ENCODE peak calls at places on chromosomes 1 and 21, in six cellular contexts. T, C, M, I, B and G are unnamed samples.

GRCh38 chr1:171226757-171227370 is 21.4 kb upstream of the FMO1 start:
- DNase-seq in T (no peak), C (no peak), B (peak), M (peak), I (peak), G (peak)

GRCh38 chr1:178684542-178685000 is 40.5 kb upstream of the RALGPS2 start:
- DNase-seq in I (no peak), B (peak), M (peak), T (no peak), C (no peak), G (peak)

GRCh38 chr21:44556879-44557278 is 1.7 kb downstream of the KRTAP10-3 start:
- DNase-seq in I (no peak), B (no peak), C (peak), T (peak), M (no peak), G (no peak)

GRCh38 chr1:46277658-46278373 is 25.6 kb downstream of the LRRC41 start:
- DNase-seq in C (no peak), T (no peak), I (no peak), B (no peak), M (no peak), G (no peak)

GRCh38 chr1:44543064-44543815 is 131.0 kb downstream of the TMEM53 start:
- DNase-seq in B (no peak), C (no peak), I (peak), T (peak), M (no peak), G (no peak)

GRCh38 chr1:157968951-157969350 is 24.5 kb upstream of the KIRREL1 start:
- DNase-seq in M (no peak), T (no peak), I (no peak), B (peak), C (no peak), G (no peak)

GRCh38 chr1:104463126-104463697 is 713.5 kb downstream of the AMY1C start:
- DNase-seq in B (no peak), T (no peak), I (no peak), M (no peak), C (no peak), G (no peak)

GRCh38 chr1:241939798-241940197 is 17.8 kb upstream of the BECN2 start:
- DNase-seq in M (no peak), C (no peak), B (no peak), I (no peak), T (no peak), G (no peak)

GRCh38 chr21:45821315-45822001 is 160.1 kb upstream of the COL6A1 start:
- DNase-seq in I (no peak), C (no peak), T (no peak), B (no peak), M (no peak), G (no peak)

GRCh38 chr1:41345434-41346075 is 15.7 kb upstream of the FOXO6 start:
- DNase-seq in T (no peak), B (peak), C (no peak), M (no peak), I (no peak), G (no peak)

GRCh38 chr1:54379481-54380284 is 26.5 kb downstream of the SSBP3 start:
- DNase-seq in B (no peak), C (no peak), I (peak), T (no peak), M (no peak), G (no peak)

DNA sequence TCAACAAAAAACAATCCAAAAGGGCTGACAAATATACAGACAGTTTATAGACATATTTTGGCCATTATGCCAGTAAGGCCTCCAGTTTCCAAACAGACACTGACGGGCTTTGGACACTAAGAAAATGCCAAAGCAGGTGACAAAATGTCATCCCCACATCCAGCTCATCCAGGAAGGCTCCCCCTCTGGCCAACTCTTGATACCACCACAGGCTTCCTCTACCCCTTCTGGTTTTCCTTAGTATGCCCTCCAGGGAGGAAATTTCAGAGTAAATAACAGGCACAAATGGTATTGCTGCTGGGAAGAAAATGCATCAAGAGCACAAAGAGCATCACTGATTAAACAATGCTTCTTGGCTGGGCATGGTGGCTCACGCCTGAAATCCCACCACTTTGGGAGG is 225.3 kb downstream of the VAV3 start:
- DNase-seq in I (no peak), B (no peak), T (no peak), C (no peak), M (no peak), G (no peak)
- TF ChIP-seq CTCF in I (peak), B (no peak), T (peak), C (no peak), M (no peak), G (no peak)

GRCh38 chr1:111990878-111991760 is 1.7 kb upstream of the KCND3 start:
- DNase-seq in I (peak), B (peak), T (peak), C (no peak), M (peak), G (peak)
- TF ChIP-seq CTCF in I (peak), B (peak), T (no peak), C (no peak), M (no peak), G (no peak)

GRCh38 chr1:101174722-101175121 is 62.1 kb upstream of the S1PR1 start:
- DNase-seq in C (no peak), I (no peak), M (no peak), B (peak), T (no peak), G (no peak)

GRCh38 chr1:101178341-101178687 is 58.5 kb upstream of the S1PR1 start:
- DNase-seq in B (no peak), C (no peak), T (no peak), M (no peak), I (no peak), G (no peak)

GRCh38 chr1:101175474-101175873 is 61.3 kb upstream of the S1PR1 start:
- DNase-seq in C (no peak), M (no peak), B (peak), I (no peak), T (no peak), G (no peak)

GRCh38 chr1:101178688-101179491 is 57.9 kb upstream of the S1PR1 start:
- DNase-seq in C (no peak), T (no peak), B (no peak), I (no peak), M (no peak), G (peak)

GRCh38 chr1:101175886-101176285 is 60.9 kb upstream of the S1PR1 start:
- DNase-seq in C (no peak), I (no peak), B (no peak), T (no peak), M (no peak), G (no peak)
- TF ChIP-seq CTCF in C (no peak), I (no peak), B (no peak), T (no peak), M (no peak), G (no peak)

DNA sequence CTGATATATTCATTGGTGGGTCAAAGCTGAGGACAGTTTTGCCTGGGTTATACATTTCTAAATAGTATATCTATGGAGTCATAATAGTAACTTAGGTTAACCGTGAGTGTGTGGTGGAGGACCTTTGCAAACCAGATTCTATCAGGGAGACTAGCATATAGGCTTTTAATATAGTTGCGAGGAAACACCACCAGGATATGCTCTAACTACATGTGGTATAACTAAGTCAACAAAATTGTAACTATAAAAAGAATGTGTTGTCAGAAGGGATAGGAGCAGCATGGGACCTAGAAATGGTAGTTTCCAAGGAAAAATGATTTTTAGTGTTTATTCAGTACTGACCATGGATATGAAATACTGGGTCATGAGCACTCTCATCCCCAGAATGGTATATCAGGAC is 338.1 kb downstream of the TGFB2 start:
- DNase-seq in M (no peak), C (no peak), I (no peak), B (no peak), T (no peak), G (no peak)
- TF ChIP-seq CTCF in M (no peak), C (no peak), I (no peak), B (peak), T (no peak), G (no peak)

GRCh38 chr1:226438007-226438406 is 30.1 kb upstream of the PARP1 start:
- DNase-seq in B (peak), T (no peak), I (no peak), C (no peak), M (no peak), G (no peak)
- TF ChIP-seq CTCF in B (peak), T (peak), I (peak), C (no peak), M (no peak), G (no peak)

GRCh38 chr1:33111965-33112364 is 31.0 kb downstream of the AZIN2 start:
- DNase-seq in I (no peak), M (no peak), C (no peak), B (peak), T (no peak), G (no peak)
- TF ChIP-seq CTCF in I (peak), M (no peak), C (no peak), B (peak), T (peak), G (peak)

DNA sequence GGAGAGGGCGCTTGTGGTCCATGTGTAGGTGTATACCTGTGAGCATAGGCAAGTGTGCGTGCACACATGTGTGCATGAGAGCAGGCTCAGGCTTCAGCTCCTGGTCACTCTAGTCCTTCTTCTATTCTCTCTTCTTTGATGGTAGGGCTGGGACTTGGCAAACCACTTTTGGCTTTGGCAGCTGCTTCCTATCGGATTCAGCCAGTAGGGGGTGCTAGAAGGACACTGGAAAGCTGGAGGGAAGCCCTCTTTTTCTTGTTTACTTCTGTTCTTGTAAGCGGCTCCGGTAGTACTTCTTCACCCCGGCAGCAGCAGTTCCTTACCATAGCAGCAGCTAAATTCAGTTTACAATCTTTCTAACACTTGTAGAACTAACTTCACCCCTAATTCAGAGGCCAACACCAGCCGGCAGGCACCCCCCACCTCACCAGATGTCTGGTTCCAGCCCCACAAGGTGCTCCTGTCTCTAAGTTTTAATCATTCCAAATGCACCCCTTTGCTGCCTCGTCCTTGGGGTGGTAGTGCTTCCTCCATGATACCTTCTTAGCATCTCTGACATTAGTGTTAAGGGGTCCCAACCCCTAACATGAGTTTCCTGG is 25.1 kb downstream of the NENF start:
- DNase-seq in I (peak), M (peak), C (no peak), B (peak), T (peak), G (peak)
- TF ChIP-seq CTCF in I (peak), M (no peak), C (no peak), B (peak), T (peak), G (peak)

DNA sequence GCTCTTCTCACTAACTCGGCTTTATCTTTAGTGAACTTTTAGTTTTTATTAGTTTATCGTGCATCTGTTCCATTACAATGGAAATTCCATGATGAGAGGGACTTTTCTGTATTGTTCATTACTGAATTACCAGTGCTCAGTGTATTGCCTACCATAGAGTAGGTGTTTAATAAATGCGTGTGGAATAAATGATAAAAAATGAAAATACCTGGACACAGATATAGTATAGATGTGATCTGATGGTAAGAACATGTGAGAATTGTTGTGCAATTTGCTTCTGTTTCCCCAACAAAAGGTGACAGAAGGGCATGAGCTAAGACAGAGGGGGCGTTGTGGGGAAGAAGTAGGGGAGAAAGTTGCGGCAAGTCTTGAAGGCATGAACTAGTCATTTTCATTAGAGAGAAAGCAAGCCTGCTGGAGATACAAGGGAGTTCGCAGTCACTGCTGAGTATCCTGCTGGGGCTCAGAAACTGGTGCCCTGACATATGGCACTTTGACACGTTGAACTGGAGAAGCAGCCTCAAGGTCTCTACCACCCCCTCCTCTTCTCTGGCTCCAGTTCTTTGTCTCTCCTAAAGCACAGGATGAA is 5.6 kb upstream of the COG2 start:
- DNase-seq in B (no peak), M (no peak), I (no peak), T (no peak), C (no peak), G (no peak)
- TF ChIP-seq CTCF in B (no peak), M (no peak), I (no peak), T (no peak), C (no peak), G (no peak)

GRCh38 chr1:61079898-61080336 is 2.4 kb upstream of the NFIA start:
- DNase-seq in M (peak), I (peak), T (no peak), C (no peak), B (peak), G (no peak)
- TF ChIP-seq CTCF in M (peak), I (no peak), T (no peak), C (no peak), B (peak), G (no peak)

GRCh38 chr1:193058529-193059281 is 455 bp downstream of the UCHL5 start:
- DNase-seq in T (peak), M (peak), B (peak), I (no peak), C (peak), G (peak)

GRCh38 chr1:193060938-193061337 is 1.5 kb downstream of the RO60 start:
- DNase-seq in C (no peak), I (no peak), T (no peak), B (peak), M (no peak), G (peak)

GRCh38 chr1:193062698-193063463 is 3.5 kb downstream of the RO60 start:
- DNase-seq in I (no peak), T (no peak), B (no peak), M (no peak), C (no peak), G (no peak)

GRCh38 chr1:193054169-193054675 is 4.9 kb downstream of the UCHL5 start:
- DNase-seq in C (no peak), T (no peak), I (no peak), M (no peak), B (no peak), G (no peak)

GRCh38 chr1:193059282-193060225 is at the start of the genes RO60 and UCHL5:
- DNase-seq in B (peak), T (peak), M (peak), C (peak), I (peak), G (peak)
- TF ChIP-seq CTCF in B (peak), T (no peak), M (no peak), C (no peak), I (no peak), G (peak)